ENCODE peak calls at places on chromosome 4, in five cellular contexts. G is cardiac fibroblast, Y is A549, N is right lobe of liver, L is left ventricle myocardium inferior. K is an unnamed sample.

GRCh38 chr4:87058272-87059073 is 123.7 kb downstream of the AFF1 start:
- DNase-seq in G (no peak), Y (no peak), N (no peak), L (no peak), K (no peak)

GRCh38 chr4:140059159-140059558 is 94.8 kb downstream of the MAML3 start:
- DNase-seq in G (peak), Y (no peak), N (no peak), L (no peak), K (no peak)

GRCh38 chr4:3572363-3572762 is 40.1 kb upstream of the LRPAP1 start:
- DNase-seq in G (no peak), Y (no peak), N (no peak), L (no peak), K (no peak)

GRCh38 chr4:147326581-147326980 is 154.3 kb upstream of the EDNRA start:
- DNase-seq in G (peak), Y (no peak), N (no peak), L (no peak), K (no peak)

GRCh38 chr4:180060159-180060889 is 2182.9 kb upstream of the TENM3 start:
- DNase-seq in G (no peak), Y (peak), N (no peak), L (no peak), K (peak)

GRCh38 chr4:7031526-7032449 is 11.4 kb upstream of the TADA2B start:
- DNase-seq in G (no peak), Y (no peak), N (no peak), L (no peak), K (no peak)

GRCh38 chr4:101332424-101332823 is 14.9 kb downstream of the PPP3CA start:
- DNase-seq in G (no peak), Y (no peak), N (no peak), L (no peak), K (no peak)

GRCh38 chr4:172802041-172802440 is 366.6 kb upstream of the GALNT7 start:
- DNase-seq in G (no peak), Y (no peak), N (no peak), L (no peak), K (no peak)

GRCh38 chr4:10098770-10099139 is 17.8 kb downstream of the WDR1 start:
- DNase-seq in G (no peak), Y (no peak), N (no peak), L (no peak), K (no peak)

GRCh38 chr4:1194028-1194900 is 21.9 kb upstream of the SPON2 start:
- DNase-seq in G (no peak), Y (no peak), N (no peak), L (peak), K (peak)

GRCh38 chr4:147160908-147161513 is 215.3 kb upstream of the TTC29 start:
- DNase-seq in G (peak), Y (peak), N (no peak), L (no peak), K (peak)

GRCh38 chr4:153781280-153781679 is 7.6 kb downstream of the SFRP2 start:
- DNase-seq in G (no peak), Y (no peak), N (no peak), L (no peak), K (no peak)

GRCh38 chr4:165516281-165516833 is 137.5 kb downstream of the CPE start:
- DNase-seq in G (no peak), Y (no peak), N (no peak), L (no peak), K (no peak)

GRCh38 chr4:20493761-20494353 is 206.4 kb upstream of the PACRGL start:
- DNase-seq in G (peak), Y (no peak), N (no peak), L (no peak), K (no peak)

GRCh38 chr4:113976937-113977855 is 2.3 kb downstream of the ARSJ start:
- DNase-seq in G (no peak), Y (no peak), N (no peak), L (no peak), K (no peak)

GRCh38 chr4:123746981-123747380 is 350.4 kb downstream of the SPRY1 start:
- DNase-seq in G (peak), Y (no peak), N (no peak), L (no peak), K (no peak)

GRCh38 chr4:83536649-83537352 is 893 bp downstream of the GPAT3 start:
- DNase-seq in G (no peak), Y (no peak), N (no peak), L (no peak), K (no peak)